ENCODE peak calls at places on chromosomes 3 and 15, in eight cellular contexts. K is cardiac muscle cell, S is epithelial cell of proximal tubule, Z is heart left ventricle, I is astrocyte of the spinal cord, U is psoas muscle, X is lower lobe of right lung, O is A549. W is an unnamed sample.

GRCh38 chr3:42013652-42014442 is 51.9 kb upstream of the ULK4 start:
- DNase-seq in K (peak; percentile 51), S (no peak), Z (peak; percentile 79), I (no peak), U (peak; percentile 73), X (peak; percentile 69), O (no peak), W (no peak)

GRCh38 chr3:8931342-8931741 is 31.9 kb downstream of the RAD18 start:
- DNase-seq in K (no peak), S (no peak), Z (no peak), I (no peak), U (no peak), X (no peak), O (no peak), W (no peak)

GRCh38 chr3:189237516-189237915 is 65.7 kb downstream of the TPRG1 start:
- DNase-seq in K (no peak), S (no peak), Z (no peak), I (no peak), U (no peak), X (no peak), O (no peak), W (no peak)

GRCh38 chr3:126132751-126133511 is 47.5 kb downstream of the ALDH1L1 start:
- DNase-seq in K (peak; percentile 23), S (no peak), Z (peak; percentile 22), I (no peak), U (peak; percentile 37), X (peak; percentile 19), O (peak; percentile 9), W (no peak)

GRCh38 chr3:24968076-24968475 is 460.0 kb upstream of the RARB start:
- DNase-seq in K (no peak), S (no peak), Z (no peak), I (no peak), U (no peak), X (no peak), O (no peak), W (no peak)

GRCh38 chr3:30260747-30261146 is 345.7 kb upstream of the TGFBR2 start:
- DNase-seq in K (no peak), S (no peak), Z (no peak), I (no peak), U (no peak), X (no peak), O (no peak), W (no peak)

GRCh38 chr3:147507638-147508286 is 98.6 kb downstream of the ZIC1 start:
- DNase-seq in K (no peak), S (no peak), Z (no peak), I (no peak), U (no peak), X (no peak), O (no peak), W (no peak)

GRCh38 chr3:112814256-112814655 is 32.4 kb downstream of the CD200R1L start:
- DNase-seq in K (peak; percentile 59), S (peak; percentile 33), Z (no peak), I (peak; percentile 83), U (no peak), X (no peak), O (peak; percentile 82), W (no peak)

GRCh38 chr3:14573706-14574105 is 33.6 kb upstream of the GRIP2 start:
- DNase-seq in K (no peak), S (no peak), Z (no peak), I (no peak), U (no peak), X (no peak), O (no peak), W (no peak)

GRCh38 chr3:14574183-14574582 is 34.0 kb upstream of the GRIP2 start:
- DNase-seq in K (no peak), S (no peak), Z (peak; percentile 30), I (no peak), U (no peak), X (no peak), O (no peak), W (no peak)

GRCh38 chr3:14581334-14582072 is 41.4 kb upstream of the GRIP2 start:
- DNase-seq in K (no peak), S (no peak), Z (no peak), I (no peak), U (no peak), X (no peak), O (no peak), W (no peak)

GRCh38 chr3:14576163-14576562 is 36.0 kb upstream of the GRIP2 start:
- DNase-seq in K (no peak), S (no peak), Z (peak; percentile 13), I (no peak), U (no peak), X (no peak), O (no peak), W (no peak)

GRCh38 chr3:14577897-14578296 is 37.8 kb upstream of the GRIP2 start:
- DNase-seq in K (no peak), S (no peak), Z (no peak), I (no peak), U (no peak), X (no peak), O (no peak), W (no peak)
- TF ChIP-seq CTCF in K (no peak), S (peak; percentile 29), Z (no peak), I (no peak), U (no peak), X (no peak), O (peak; percentile 10), W (peak; percentile 12)

GRCh38 chr15:26771168-26771916 is 1.5 kb downstream of the GABRB3 start:
- DNase-seq in K (peak; percentile 92), S (no peak), Z (no peak), I (no peak), U (no peak), X (no peak), O (no peak), W (no peak)

GRCh38 chr15:26771917-26772587 is 814 bp downstream of the GABRB3 start:
- DNase-seq in K (no peak), S (no peak), Z (no peak), I (no peak), U (no peak), X (no peak), O (peak; percentile 52), W (no peak)

GRCh38 chr15:26773917-26774316 is 1.1 kb upstream of the GABRB3 start:
- DNase-seq in K (peak; percentile 55), S (no peak), Z (no peak), I (no peak), U (no peak), X (no peak), O (peak; percentile 19), W (no peak)

GRCh38 chr15:26773485-26773877 is 615 bp upstream of the GABRB3 start:
- DNase-seq in K (peak; percentile 36), S (no peak), Z (no peak), I (no peak), U (no peak), X (no peak), O (peak; percentile 19), W (no peak)

DNA sequence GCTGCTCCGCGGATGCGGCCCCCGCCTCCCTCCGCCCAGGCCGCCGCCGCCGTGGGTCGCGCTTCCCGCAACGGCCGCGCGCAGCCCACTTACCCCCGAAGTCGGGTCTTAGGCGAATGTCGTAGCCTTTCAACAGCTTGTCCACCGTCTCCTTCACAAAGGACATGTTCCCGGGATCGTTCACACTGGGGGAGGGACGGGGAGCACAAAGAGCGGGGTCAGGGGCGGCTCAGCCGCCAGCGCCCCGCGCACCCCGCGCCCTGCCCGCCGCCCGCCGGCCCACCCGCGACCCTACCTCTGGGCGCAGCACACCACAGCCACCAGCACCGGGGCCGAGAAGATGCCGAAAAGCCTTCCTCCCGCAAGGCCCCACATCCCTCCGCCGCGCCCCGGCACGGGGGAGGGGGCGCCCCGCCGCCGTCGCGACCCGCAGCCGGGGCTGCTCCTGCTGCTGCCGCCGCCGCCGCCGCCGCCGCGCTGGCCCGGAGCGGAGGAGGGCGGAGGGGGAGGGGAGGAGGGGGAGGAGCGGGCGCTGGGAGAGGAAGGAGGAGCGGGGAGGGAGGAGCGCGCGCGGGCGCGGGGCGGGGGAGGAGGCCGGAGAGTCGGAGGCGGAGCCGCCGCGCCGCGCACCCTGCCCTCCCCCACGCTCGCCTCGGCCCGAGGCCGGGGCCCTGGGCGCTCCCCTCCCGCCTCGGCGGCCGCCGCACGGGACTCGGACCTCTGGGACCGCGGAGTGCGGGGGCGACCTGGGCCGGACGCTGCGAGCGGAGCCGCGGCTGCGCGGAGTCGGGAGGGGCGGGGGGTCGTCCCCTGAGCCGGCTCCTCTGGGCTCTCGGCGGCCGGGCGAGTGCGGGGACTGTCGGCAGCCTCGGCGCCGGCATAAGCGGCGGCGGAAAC is at the start of gene GABRB3:
- DNase-seq in K (peak; percentile 56), S (no peak), Z (peak; percentile 76), I (no peak), U (peak; percentile 58), X (peak; percentile 55), O (peak; percentile 72), W (no peak)
- H3K4me3 ChIP-seq in K (peak within 1 kb of the TSS; percentile 40), S (peak within 1 kb of the TSS; percentile 21), Z (peak within 1 kb of the TSS; percentile 36), I (no peak within 1 kb of the TSS), U (peak within 1 kb of the TSS; percentile 52), X (peak within 1 kb of the TSS; percentile 40), O (peak within 1 kb of the TSS; percentile 84), W (peak within 1 kb of the TSS; percentile 28)

DNA sequence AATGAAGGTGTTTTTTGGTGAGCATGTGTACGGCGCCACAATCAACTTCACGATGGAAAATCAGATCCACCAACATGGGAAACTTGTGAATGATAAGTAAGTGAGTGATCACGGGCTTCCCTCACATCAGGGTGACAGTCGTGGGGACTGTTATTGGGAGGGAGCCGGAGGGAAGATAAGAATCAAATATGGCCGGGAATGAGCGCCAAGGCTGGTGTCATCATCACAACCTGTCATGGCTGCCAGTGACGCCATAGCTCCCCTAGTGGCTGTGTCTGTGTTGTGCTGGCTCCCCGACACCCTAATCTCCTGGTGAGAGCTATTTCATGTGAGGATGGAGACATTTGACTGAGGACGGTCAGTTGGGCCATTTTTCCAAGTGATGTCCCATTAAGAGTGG is 168.5 kb downstream of the SV2B start:
- DNase-seq in K (no peak), S (no peak), Z (no peak), I (no peak), U (no peak), X (no peak), O (peak; percentile 49), W (no peak)
- TF ChIP-seq CTCF in K (peak; percentile 29), S (peak; percentile 42), Z (no peak), I (peak; percentile 41), U (no peak), X (peak; percentile 8), O (peak; percentile 22), W (peak; percentile 31)

GRCh38 chr3:72154391-72155300 is 369.7 kb upstream of the PROK2 start:
- DNase-seq in K (no peak), S (no peak), Z (no peak), I (peak; percentile 22), U (no peak), X (no peak), O (no peak), W (no peak)

GRCh38 chr3:72151465-72152238 is 366.7 kb upstream of the PROK2 start:
- DNase-seq in K (no peak), S (no peak), Z (no peak), I (no peak), U (no peak), X (no peak), O (no peak), W (no peak)

GRCh38 chr3:72153477-72154314 is 368.7 kb upstream of the PROK2 start:
- DNase-seq in K (no peak), S (no peak), Z (no peak), I (no peak), U (no peak), X (no peak), O (no peak), W (no peak)

GRCh38 chr3:72150634-72151412 is 365.9 kb upstream of the PROK2 start:
- DNase-seq in K (no peak), S (peak; percentile 53), Z (no peak), I (no peak), U (no peak), X (no peak), O (peak; percentile 21), W (no peak)

DNA sequence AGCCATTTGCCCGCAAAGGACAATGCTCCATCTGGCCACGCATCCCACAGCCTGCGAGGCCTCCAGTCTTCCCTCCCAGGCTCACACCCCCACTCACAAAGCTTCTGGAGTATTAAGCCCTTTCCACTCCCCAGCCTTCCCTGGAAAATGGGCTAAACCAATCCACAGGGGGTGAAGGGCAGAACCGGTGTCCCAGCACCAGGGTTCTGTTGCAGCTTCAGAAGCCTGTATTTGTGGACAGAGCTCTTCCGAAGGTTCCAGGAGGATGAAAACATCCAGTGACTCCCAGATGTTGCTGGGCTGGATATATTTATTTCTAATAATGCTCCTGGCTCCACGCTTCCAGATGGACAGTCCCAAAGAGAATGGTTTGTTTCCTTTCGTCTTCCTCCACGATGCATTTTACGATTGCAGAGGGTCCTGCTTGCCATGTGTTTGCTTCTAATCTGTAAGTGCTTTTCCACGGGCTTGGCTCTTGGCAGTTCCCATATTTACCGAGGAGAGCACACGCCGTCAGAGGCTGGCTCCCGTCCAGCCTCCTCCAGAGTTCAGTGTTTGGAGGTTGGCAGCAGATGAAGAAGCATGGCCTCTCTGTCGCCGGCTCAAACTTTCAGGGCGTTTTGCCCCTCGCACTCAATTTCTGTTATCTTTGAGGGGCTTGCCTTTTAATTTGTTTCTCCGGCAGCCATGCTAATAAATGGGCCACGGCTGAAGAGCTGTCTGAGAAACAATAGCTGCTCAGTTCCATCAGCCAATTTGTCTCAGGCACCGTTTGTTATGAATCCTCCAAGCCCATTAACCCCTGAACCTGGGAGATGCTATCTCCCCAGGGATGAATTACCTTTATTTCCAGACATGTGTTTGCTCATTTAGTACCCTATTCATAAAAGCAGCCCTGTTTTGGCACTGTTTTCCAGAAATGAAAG is 367.9 kb upstream of the PROK2 start:
- DNase-seq in K (no peak), S (no peak), Z (peak; percentile 82), I (peak; percentile 79), U (peak; percentile 80), X (peak; percentile 75), O (peak; percentile 36), W (no peak)
- H3K4me3 ChIP-seq in K (no peak overlapping the region), S (peak overlapping the region; percentile 38), Z (peak overlapping the region; percentile 26), I (peak overlapping the region; percentile 27), U (peak overlapping the region; percentile 56), X (peak overlapping the region; percentile 28), O (peak overlapping the region; percentile 25), W (no peak overlapping the region)

W was measured in RWPE2.